ENCODE peak calls at places on chromosomes 16 and 17, in six cellular contexts. One of them, this sample, is unnamed.
A peak's percentile ranks its signal among the peaks of the same experiment; 100 is the strongest.

GRCh38 chr16:24973771-24974461 is 41.3 kb downstream of the ARHGAP17 start:
- DNase-seq in H9: no peak
- DNase-seq in WTC11: no peak
- DNase-seq in CD8-positive, alpha-beta T cell: no peak
- DNase-seq in fibroblast of lung: no peak
- DNase-seq in heart left ventricle: no peak
- DNase-seq in this sample: no peak

GRCh38 chr17:9192010-9192409 is 170.7 kb downstream of the NTN1 start:
- DNase-seq in fibroblast of lung: peak; percentile 48
- DNase-seq in H9: no peak
- DNase-seq in heart left ventricle: no peak
- DNase-seq in WTC11: no peak
- DNase-seq in CD8-positive, alpha-beta T cell: no peak
- DNase-seq in this sample: no peak

GRCh38 chr16:59412275-59412841 is 678.2 kb upstream of the GOT2 start:
- DNase-seq in H9: no peak
- DNase-seq in heart left ventricle: no peak
- DNase-seq in CD8-positive, alpha-beta T cell: no peak
- DNase-seq in fibroblast of lung: peak; percentile 28
- DNase-seq in WTC11: no peak
- DNase-seq in this sample: no peak

GRCh38 chr17:43312011-43312410 is 78.2 kb upstream of the RNU2-1 start:
- DNase-seq in WTC11: no peak
- DNase-seq in fibroblast of lung: no peak
- DNase-seq in H9: no peak
- DNase-seq in CD8-positive, alpha-beta T cell: no peak
- DNase-seq in heart left ventricle: no peak
- DNase-seq in this sample: no peak

GRCh38 chr17:43372273-43372911 is 26.4 kb upstream of the ARL4D start:
- DNase-seq in H9: no peak
- DNase-seq in fibroblast of lung: no peak
- DNase-seq in CD8-positive, alpha-beta T cell: no peak
- DNase-seq in WTC11: no peak
- DNase-seq in heart left ventricle: peak; percentile 66
- DNase-seq in this sample: no peak

GRCh38 chr16:1375741-1376410 is 24.1 kb downstream of the GNPTG start:
- DNase-seq in WTC11: no peak
- DNase-seq in heart left ventricle: peak; percentile 16
- DNase-seq in fibroblast of lung: no peak
- DNase-seq in CD8-positive, alpha-beta T cell: no peak
- DNase-seq in H9: no peak
- DNase-seq in this sample: no peak

GRCh38 chr16:69706975-69707340 is 19.4 kb downstream of the NQO1 start:
- DNase-seq in fibroblast of lung: no peak
- DNase-seq in heart left ventricle: no peak
- DNase-seq in CD8-positive, alpha-beta T cell: no peak
- DNase-seq in H9: no peak
- DNase-seq in WTC11: no peak
- DNase-seq in this sample: no peak

GRCh38 chr17:15398736-15399331 is 57.4 kb upstream of the TEKT3 start:
- DNase-seq in fibroblast of lung: peak; percentile 69
- DNase-seq in WTC11: no peak
- DNase-seq in CD8-positive, alpha-beta T cell: no peak
- DNase-seq in heart left ventricle: peak; percentile 73
- DNase-seq in H9: peak; percentile 21
- DNase-seq in this sample: no peak

GRCh38 chr17:41418116-41418860 is 6.1 kb downstream of the KRT37 start:
- DNase-seq in fibroblast of lung: no peak
- DNase-seq in heart left ventricle: no peak
- DNase-seq in H9: no peak
- DNase-seq in CD8-positive, alpha-beta T cell: no peak
- DNase-seq in WTC11: no peak
- DNase-seq in this sample: no peak

GRCh38 chr16:28925386-28926228 is 569 bp upstream of the RABEP2 start:
- DNase-seq in heart left ventricle: peak; percentile 90
- DNase-seq in WTC11: no peak
- DNase-seq in H9: no peak
- DNase-seq in CD8-positive, alpha-beta T cell: peak; percentile 91
- DNase-seq in fibroblast of lung: peak; percentile 78
- DNase-seq in this sample: peak; percentile 77

GRCh38 chr16:28189237-28189636 is 22.5 kb downstream of the XPO6 start:
- DNase-seq in H9: no peak
- DNase-seq in WTC11: no peak
- DNase-seq in CD8-positive, alpha-beta T cell: no peak
- DNase-seq in heart left ventricle: no peak
- DNase-seq in fibroblast of lung: no peak
- DNase-seq in this sample: no peak

GRCh38 chr16:84232060-84232459 is 7.8 kb downstream of the KCNG4 start:
- DNase-seq in fibroblast of lung: no peak
- DNase-seq in WTC11: no peak
- DNase-seq in CD8-positive, alpha-beta T cell: no peak
- DNase-seq in heart left ventricle: no peak
- DNase-seq in H9: no peak
- DNase-seq in this sample: no peak

GRCh38 chr16:86389566-86390328 is 120.6 kb upstream of the FOXF1 start:
- DNase-seq in CD8-positive, alpha-beta T cell: no peak
- DNase-seq in H9: no peak
- DNase-seq in fibroblast of lung: no peak
- DNase-seq in WTC11: no peak
- DNase-seq in heart left ventricle: no peak
- DNase-seq in this sample: no peak

GRCh38 chr16:86391987-86392386 is 118.3 kb upstream of the FOXF1 start:
- DNase-seq in WTC11: no peak
- DNase-seq in H9: no peak
- DNase-seq in fibroblast of lung: peak; percentile 84
- DNase-seq in heart left ventricle: no peak
- DNase-seq in CD8-positive, alpha-beta T cell: no peak
- DNase-seq in this sample: no peak

GRCh38 chr16:86392751-86393150 is 117.6 kb upstream of the FOXF1 start:
- DNase-seq in CD8-positive, alpha-beta T cell: no peak
- DNase-seq in H9: no peak
- DNase-seq in fibroblast of lung: peak; percentile 66
- DNase-seq in WTC11: no peak
- DNase-seq in heart left ventricle: no peak
- DNase-seq in this sample: no peak

GRCh38 chr16:86390335-86390734 is 120.0 kb upstream of the FOXF1 start:
- DNase-seq in heart left ventricle: no peak
- DNase-seq in CD8-positive, alpha-beta T cell: no peak
- DNase-seq in fibroblast of lung: no peak
- DNase-seq in H9: no peak
- DNase-seq in WTC11: no peak
- DNase-seq in this sample: no peak

GRCh38 chr16:86391486-86391885 is 118.8 kb upstream of the FOXF1 start:
- DNase-seq in H9: no peak
- DNase-seq in fibroblast of lung: peak; percentile 64
- DNase-seq in heart left ventricle: no peak
- DNase-seq in WTC11: no peak
- DNase-seq in CD8-positive, alpha-beta T cell: no peak
- DNase-seq in this sample: no peak
- TF ChIP-seq CTCF in H9: no peak
- TF ChIP-seq CTCF in fibroblast of lung: no peak
- TF ChIP-seq CTCF in heart left ventricle: no peak
- TF ChIP-seq CTCF in WTC11: no peak
- TF ChIP-seq CTCF in CD8-positive, alpha-beta T cell: no peak
- TF ChIP-seq CTCF in this sample: no peak

GRCh38 chr16:19228057-19228456 is 57.5 kb upstream of the CLEC19A start:
- DNase-seq in CD8-positive, alpha-beta T cell: no peak
- DNase-seq in WTC11: no peak
- DNase-seq in fibroblast of lung: peak; percentile 12
- DNase-seq in H9: no peak
- DNase-seq in heart left ventricle: no peak
- DNase-seq in this sample: no peak

GRCh38 chr16:19219836-19220235 is 51.8 kb downstream of the SYT17 start:
- DNase-seq in fibroblast of lung: no peak
- DNase-seq in heart left ventricle: no peak
- DNase-seq in CD8-positive, alpha-beta T cell: no peak
- DNase-seq in WTC11: no peak
- DNase-seq in H9: no peak
- DNase-seq in this sample: no peak

GRCh38 chr16:19227643-19228042 is 57.9 kb upstream of the CLEC19A start:
- DNase-seq in H9: no peak
- DNase-seq in WTC11: no peak
- DNase-seq in CD8-positive, alpha-beta T cell: no peak
- DNase-seq in heart left ventricle: no peak
- DNase-seq in fibroblast of lung: peak; percentile 27
- DNase-seq in this sample: no peak

GRCh38 chr16:19218581-19218980 is 50.5 kb downstream of the SYT17 start:
- DNase-seq in CD8-positive, alpha-beta T cell: no peak
- DNase-seq in heart left ventricle: no peak
- DNase-seq in WTC11: no peak
- DNase-seq in fibroblast of lung: no peak
- DNase-seq in H9: no peak
- DNase-seq in this sample: no peak

GRCh38 chr16:19223235-19223847 is 55.3 kb downstream of the SYT17 start:
- DNase-seq in CD8-positive, alpha-beta T cell: no peak
- DNase-seq in fibroblast of lung: no peak
- DNase-seq in heart left ventricle: no peak
- DNase-seq in H9: peak; percentile 67
- DNase-seq in WTC11: peak; percentile 86
- DNase-seq in this sample: no peak
- TF ChIP-seq CTCF in CD8-positive, alpha-beta T cell: no peak
- TF ChIP-seq CTCF in fibroblast of lung: peak; percentile 39
- TF ChIP-seq CTCF in heart left ventricle: peak; percentile 40
- TF ChIP-seq CTCF in H9: peak; percentile 92
- TF ChIP-seq CTCF in WTC11: peak; percentile 75
- TF ChIP-seq CTCF in this sample: no peak

GRCh38 chr17:77402159-77402731 is 261.5 kb downstream of the SEC14L1 start:
- DNase-seq in fibroblast of lung: no peak
- DNase-seq in heart left ventricle: no peak
- DNase-seq in WTC11: no peak
- DNase-seq in H9: no peak
- DNase-seq in CD8-positive, alpha-beta T cell: no peak
- DNase-seq in this sample: no peak
- TF ChIP-seq CTCF in fibroblast of lung: no peak
- TF ChIP-seq CTCF in heart left ventricle: no peak
- TF ChIP-seq CTCF in WTC11: no peak
- TF ChIP-seq CTCF in H9: no peak
- TF ChIP-seq CTCF in CD8-positive, alpha-beta T cell: no peak
- TF ChIP-seq CTCF in this sample: no peak

GRCh38 chr16:21167360-21167759 is 8.9 kb downstream of the LDAF1 start:
- DNase-seq in H9: no peak
- DNase-seq in heart left ventricle: no peak
- DNase-seq in WTC11: no peak
- DNase-seq in CD8-positive, alpha-beta T cell: no peak
- DNase-seq in fibroblast of lung: peak; percentile 98
- DNase-seq in this sample: no peak
- TF ChIP-seq CTCF in H9: no peak
- TF ChIP-seq CTCF in heart left ventricle: no peak
- TF ChIP-seq CTCF in WTC11: no peak
- TF ChIP-seq CTCF in CD8-positive, alpha-beta T cell: no peak
- TF ChIP-seq CTCF in fibroblast of lung: no peak
- TF ChIP-seq CTCF in this sample: no peak

GRCh38 chr17:74964988-74965622 is 7.5 kb downstream of the HID1 start:
- DNase-seq in CD8-positive, alpha-beta T cell: no peak
- DNase-seq in WTC11: no peak
- DNase-seq in fibroblast of lung: no peak
- DNase-seq in H9: no peak
- DNase-seq in heart left ventricle: no peak
- DNase-seq in this sample: no peak

GRCh38 chr17:74964246-74964761 is 8.3 kb downstream of the HID1 start:
- DNase-seq in fibroblast of lung: no peak
- DNase-seq in heart left ventricle: no peak
- DNase-seq in WTC11: no peak
- DNase-seq in CD8-positive, alpha-beta T cell: no peak
- DNase-seq in H9: peak; percentile 22
- DNase-seq in this sample: no peak

GRCh38 chr17:74961657-74962360 is 10.8 kb downstream of the HID1 start:
- DNase-seq in heart left ventricle: peak; percentile 89
- DNase-seq in fibroblast of lung: peak; percentile 70
- DNase-seq in H9: peak; percentile 95
- DNase-seq in CD8-positive, alpha-beta T cell: peak; percentile 77
- DNase-seq in WTC11: peak; percentile 94
- DNase-seq in this sample: peak; percentile 91

GRCh38 chr17:74962622-74963394 is 9.8 kb downstream of the HID1 start:
- DNase-seq in H9: peak; percentile 28
- DNase-seq in WTC11: no peak
- DNase-seq in heart left ventricle: no peak
- DNase-seq in CD8-positive, alpha-beta T cell: no peak
- DNase-seq in fibroblast of lung: no peak
- DNase-seq in this sample: no peak

DNA sequence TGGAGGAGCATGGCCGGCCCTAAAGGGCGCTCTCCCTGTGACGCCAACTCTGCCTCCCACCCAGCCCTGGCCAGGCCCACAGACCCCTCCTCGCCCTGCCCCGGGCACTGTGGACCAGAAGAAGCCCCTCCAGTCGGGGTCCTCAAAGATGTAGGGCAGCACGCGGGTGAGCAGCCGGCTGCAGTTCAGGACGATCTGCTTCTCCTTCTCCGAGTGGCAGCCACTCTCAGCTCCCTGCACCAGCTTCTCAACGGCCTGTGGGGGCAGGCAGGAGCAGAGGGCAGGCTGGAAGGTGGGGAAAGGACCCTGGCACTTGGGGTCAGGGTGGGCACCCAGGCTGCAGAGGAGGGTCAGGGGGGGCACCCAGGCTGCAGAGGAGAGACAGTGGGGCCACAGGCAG is 8.9 kb downstream of the HID1 start:
- DNase-seq in fibroblast of lung: no peak
- DNase-seq in WTC11: no peak
- DNase-seq in heart left ventricle: no peak
- DNase-seq in CD8-positive, alpha-beta T cell: no peak
- DNase-seq in H9: peak; percentile 65
- DNase-seq in this sample: no peak
- TF ChIP-seq CTCF in fibroblast of lung: no peak
- TF ChIP-seq CTCF in WTC11: no peak
- TF ChIP-seq CTCF in heart left ventricle: no peak
- TF ChIP-seq CTCF in CD8-positive, alpha-beta T cell: no peak
- TF ChIP-seq CTCF in H9: peak; percentile 49
- TF ChIP-seq CTCF in this sample: no peak

GRCh38 chr17:81558115-81558468 is 5.9 kb upstream of the FAAP100 start:
- DNase-seq in H9: no peak
- DNase-seq in WTC11: no peak
- DNase-seq in heart left ventricle: peak; percentile 24
- DNase-seq in fibroblast of lung: no peak
- DNase-seq in CD8-positive, alpha-beta T cell: no peak
- DNase-seq in this sample: no peak

GRCh38 chr17:81556863-81557262 is 4.7 kb upstream of the FAAP100 start:
- DNase-seq in H9: no peak
- DNase-seq in CD8-positive, alpha-beta T cell: no peak
- DNase-seq in heart left ventricle: no peak
- DNase-seq in WTC11: no peak
- DNase-seq in fibroblast of lung: no peak
- DNase-seq in this sample: no peak

GRCh38 chr17:81557276-81558114 is 5.3 kb upstream of the FAAP100 start:
- DNase-seq in H9: no peak
- DNase-seq in WTC11: no peak
- DNase-seq in CD8-positive, alpha-beta T cell: no peak
- DNase-seq in heart left ventricle: peak; percentile 31
- DNase-seq in fibroblast of lung: no peak
- DNase-seq in this sample: no peak

GRCh38 chr17:81561494-81561885 is 9.3 kb upstream of the FAAP100 start:
- DNase-seq in WTC11: no peak
- DNase-seq in CD8-positive, alpha-beta T cell: no peak
- DNase-seq in heart left ventricle: no peak
- DNase-seq in fibroblast of lung: peak; percentile 67
- DNase-seq in H9: no peak
- DNase-seq in this sample: no peak

GRCh38 chr17:81558941-81559806 is 7.0 kb upstream of the FAAP100 start:
- DNase-seq in fibroblast of lung: no peak
- DNase-seq in CD8-positive, alpha-beta T cell: no peak
- DNase-seq in heart left ventricle: peak; percentile 57
- DNase-seq in H9: peak; percentile 73
- DNase-seq in WTC11: peak; percentile 63
- DNase-seq in this sample: no peak
- TF ChIP-seq CTCF in fibroblast of lung: peak; percentile 10
- TF ChIP-seq CTCF in CD8-positive, alpha-beta T cell: no peak
- TF ChIP-seq CTCF in heart left ventricle: peak; percentile 57
- TF ChIP-seq CTCF in H9: peak; percentile 50
- TF ChIP-seq CTCF in WTC11: no peak
- TF ChIP-seq CTCF in this sample: no peak